ENCODE peak calls at places on chromosomes 2 and 18, in six cellular contexts. G, K, R, Y, V and X are unnamed samples.

GRCh38 chr18:78978336-78979057 is 1.1 kb upstream of the SALL3 start:
- DNase-seq in G (no peak), K (no peak), R (no peak), Y (no peak), V (no peak), X (no peak)

GRCh38 chr2:23824777-23825212 is 102.1 kb downstream of the ATAD2B start:
- DNase-seq in G (no peak), K (no peak), R (peak), Y (peak), V (no peak), X (peak)

GRCh38 chr18:48787523-48788151 is 163.1 kb downstream of the SMAD7 start:
- DNase-seq in G (peak), K (no peak), R (no peak), Y (peak), V (peak), X (no peak)

GRCh38 chr2:6924101-6924917 is 7.1 kb downstream of the RNF144A start:
- DNase-seq in G (no peak), K (no peak), R (no peak), Y (no peak), V (no peak), X (no peak)

GRCh38 chr2:142188562-142188961 is 57.7 kb upstream of the LRP1B start:
- DNase-seq in G (no peak), K (no peak), R (no peak), Y (peak), V (no peak), X (no peak)

GRCh38 chr2:109321570-109321969 is 192.6 kb downstream of the SH3RF3 start:
- DNase-seq in G (no peak), K (no peak), R (no peak), Y (peak), V (no peak), X (no peak)

GRCh38 chr2:191391171-191391570 is 146.0 kb downstream of the MYO1B start:
- DNase-seq in G (no peak), K (no peak), R (no peak), Y (no peak), V (no peak), X (no peak)

GRCh38 chr2:28507806-28508764 is 12.2 kb downstream of the PLB1 start:
- DNase-seq in G (peak), K (no peak), R (no peak), Y (peak), V (no peak), X (peak)

GRCh38 chr2:36385603-36386002 is 30.0 kb downstream of the CRIM1 start:
- DNase-seq in G (no peak), K (no peak), R (no peak), Y (no peak), V (no peak), X (no peak)

GRCh38 chr2:36387258-36387916 is 31.8 kb downstream of the CRIM1 start:
- DNase-seq in G (no peak), K (no peak), R (no peak), Y (no peak), V (no peak), X (no peak)

GRCh38 chr2:36392854-36393253 is 37.3 kb downstream of the CRIM1 start:
- DNase-seq in G (no peak), K (no peak), R (no peak), Y (no peak), V (no peak), X (no peak)

GRCh38 chr2:36388472-36388871 is 32.9 kb downstream of the CRIM1 start:
- DNase-seq in G (no peak), K (no peak), R (no peak), Y (no peak), V (no peak), X (no peak)

DNA sequence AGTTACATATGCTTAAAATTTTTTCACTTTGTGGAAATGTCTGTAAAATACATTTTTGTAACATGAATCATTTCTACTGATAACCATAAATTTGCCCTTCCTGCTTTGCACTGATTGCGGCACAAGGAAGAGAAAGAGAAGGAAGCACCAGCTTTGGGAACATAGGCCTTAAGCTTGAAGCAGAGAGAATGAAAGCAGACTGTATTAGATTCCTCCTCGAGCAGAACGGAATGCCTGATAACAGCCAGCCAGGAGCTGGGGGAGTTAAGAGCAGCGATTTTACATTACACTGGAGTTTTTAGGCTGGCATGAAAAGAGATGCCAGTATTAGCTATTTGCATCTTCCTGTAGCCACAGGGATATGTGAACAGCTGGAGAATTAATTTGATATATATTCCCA is 33.5 kb downstream of the CRIM1 start:
- DNase-seq in G (peak), K (no peak), R (peak), Y (peak), V (no peak), X (no peak)
- H3K4me3 ChIP-seq in G (no peak), K (no peak), R (no peak), Y (no peak), V (no peak), X (no peak)

GRCh38 chr2:54772110-54772509 is 48.6 kb downstream of the EML6 start:
- DNase-seq in G (no peak), K (no peak), R (no peak), Y (peak), V (no peak), X (no peak)
- H3K4me3 ChIP-seq in G (no peak), K (no peak), R (no peak), Y (no peak), V (no peak), X (no peak)

GRCh38 chr2:241904011-241904718 is 34.6 kb downstream of the RTP5 start:
- DNase-seq in G (no peak), K (no peak), R (no peak), Y (no peak), V (peak), X (no peak)

GRCh38 chr2:241901500-241902351 is 32.2 kb downstream of the RTP5 start:
- DNase-seq in G (no peak), K (no peak), R (peak), Y (no peak), V (peak), X (no peak)

GRCh38 chr2:241901018-241901380 is 31.5 kb downstream of the RTP5 start:
- DNase-seq in G (no peak), K (no peak), R (no peak), Y (no peak), V (peak), X (no peak)

GRCh38 chr2:241903121-241904010 is 33.8 kb downstream of the RTP5 start:
- DNase-seq in G (no peak), K (no peak), R (no peak), Y (no peak), V (peak), X (no peak)

DNA sequence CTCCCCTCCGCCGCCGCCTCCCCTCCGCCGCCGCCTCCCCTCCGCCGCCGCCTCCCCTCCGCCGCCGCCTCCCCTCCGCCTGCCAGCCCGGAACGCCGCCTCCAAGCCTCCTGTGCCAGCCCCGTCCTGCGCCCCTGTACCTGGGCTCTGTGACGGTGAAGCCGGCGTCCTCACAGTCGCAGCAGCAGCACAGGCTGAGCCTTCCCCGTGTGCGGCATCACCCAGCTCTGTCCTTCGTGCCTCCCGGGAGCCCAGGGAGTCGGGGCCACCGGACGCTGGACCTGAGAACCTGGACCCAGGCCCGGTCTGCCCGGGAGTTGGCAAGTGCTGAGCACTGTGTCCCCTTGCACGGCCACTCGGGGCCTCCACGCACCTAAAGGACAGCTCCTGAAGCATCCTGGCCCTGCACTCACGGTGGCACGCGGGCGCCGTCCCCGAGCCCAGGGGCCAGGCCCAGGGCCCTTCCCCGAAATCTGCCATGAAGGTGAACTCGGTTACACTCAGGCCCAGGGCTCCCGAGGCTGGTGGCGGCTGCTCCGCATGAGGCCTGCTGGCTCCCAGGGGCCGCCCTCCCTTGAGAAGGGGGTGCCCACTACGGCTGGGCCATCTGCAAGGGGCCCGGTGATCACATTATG is 32.9 kb downstream of the RTP5 start:
- DNase-seq in G (no peak), K (peak), R (no peak), Y (no peak), V (peak), X (no peak)
- H3K4me3 ChIP-seq in G (no peak), K (no peak), R (no peak), Y (no peak), V (peak), X (no peak)

GRCh38 chr2:46351388-46352141 is 54.4 kb downstream of the EPAS1 start:
- DNase-seq in G (no peak), K (peak), R (no peak), Y (no peak), V (peak), X (peak)
- H3K4me3 ChIP-seq in G (no peak), K (no peak), R (no peak), Y (no peak), V (no peak), X (no peak)

GRCh38 chr2:64932327-64933216 is 56.6 kb upstream of the SLC1A4 start:
- DNase-seq in G (no peak), K (no peak), R (no peak), Y (no peak), V (no peak), X (no peak)
- H3K4me3 ChIP-seq in G (no peak), K (no peak), R (no peak), Y (no peak), V (no peak), X (no peak)

GRCh38 chr2:160270571-160271113 is 70.6 kb upstream of the ITGB6 start:
- DNase-seq in G (no peak), K (peak), R (no peak), Y (no peak), V (peak), X (peak)

GRCh38 chr2:160271166-160272086 is 71.4 kb upstream of the ITGB6 start:
- DNase-seq in G (no peak), K (peak), R (peak), Y (no peak), V (no peak), X (no peak)

GRCh38 chr2:160269803-160270570 is 69.9 kb upstream of the ITGB6 start:
- DNase-seq in G (no peak), K (peak), R (peak), Y (peak), V (peak), X (peak)

GRCh38 chr2:160268382-160268781 is 68.3 kb upstream of the ITGB6 start:
- DNase-seq in G (no peak), K (no peak), R (no peak), Y (no peak), V (no peak), X (no peak)

DNA sequence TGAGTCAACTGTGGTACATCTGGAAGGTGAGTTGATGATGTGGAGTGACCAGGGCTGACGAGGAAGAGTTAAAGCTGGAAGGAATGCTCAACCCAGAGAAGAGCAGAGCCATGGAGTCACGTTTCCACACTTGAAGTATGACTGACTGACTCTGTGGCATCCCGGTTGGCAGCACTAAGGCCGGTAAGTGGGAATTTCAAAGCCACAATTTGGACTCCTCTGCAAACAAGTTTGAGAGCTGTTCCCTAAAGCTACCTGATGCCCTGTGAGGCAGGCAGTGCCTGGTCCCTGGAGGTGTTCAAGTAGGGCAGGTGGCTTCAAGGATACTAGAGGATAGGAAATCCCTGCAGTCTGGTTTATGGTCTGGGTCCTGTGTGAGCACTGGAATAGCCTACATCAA is 69.3 kb upstream of the ITGB6 start:
- DNase-seq in G (no peak), K (no peak), R (peak), Y (no peak), V (no peak), X (no peak)
- H3K4me3 ChIP-seq in G (no peak), K (peak), R (peak), Y (peak), V (no peak), X (no peak)